ENCODE peak calls at places on chromosome 9, in eight cellular contexts. J is PC-3; A is iris pigment epithelial cell; O is GF-D8; S is GM04504; V is stimulated activated CD8-positive, alpha-beta memory T cell treated with anti-CD3 and anti-CD28 coated beads, Interleukin-15, amount 100 ng/mL, for 24 hours; L is Daoy; P is ureter. D is an unnamed sample.

GRCh38 chr9:136618578-136619547 is 43.9 kb upstream of the EGFL7 start:
- DNase-seq in A (no peak), O (peak; percentile 57), V (no peak), S (no peak), J (no peak), P (peak; percentile 65), L (no peak), D (no peak)

GRCh38 chr9:107481035-107481434 is 8.5 kb downstream of the KLF4 start:
- DNase-seq in J (peak; percentile 38), V (no peak), L (no peak), O (peak; percentile 8), A (peak; percentile 17), S (no peak), P (no peak), D (no peak)

GRCh38 chr9:17627641-17628040 is 48.8 kb downstream of the SH3GL2 start:
- DNase-seq in L (peak; percentile 39), P (no peak), O (no peak), J (peak; percentile 37), V (no peak), A (peak; percentile 11), S (no peak), D (peak; percentile 18)

GRCh38 chr9:111525056-111525977 is at the start of gene ZNF483:
- DNase-seq in V (peak; percentile 43), P (peak; percentile 67), L (peak; percentile 94), A (peak; percentile 76), J (peak; percentile 83), S (peak; percentile 41), O (no peak), D (peak; percentile 90)

GRCh38 chr9:100445161-100445902 is 18.4 kb downstream of the MSANTD3 start:
- DNase-seq in P (no peak), V (no peak), L (no peak), O (no peak), S (no peak), J (no peak), A (no peak), D (no peak)

GRCh38 chr9:124180557-124180956 is 77.2 kb upstream of the NEK6 start:
- DNase-seq in O (no peak), J (no peak), P (no peak), S (peak; percentile 5), V (no peak), L (peak; percentile 60), A (peak; percentile 83), D (no peak)

GRCh38 chr9:107635137-107635802 is 145.7 kb upstream of the KLF4 start:
- DNase-seq in S (no peak), J (no peak), A (no peak), P (no peak), O (peak; percentile 63), L (peak; percentile 42), V (no peak), D (no peak)

GRCh38 chr9:114072181-114073140 is 5.6 kb downstream of the AMBP start:
- DNase-seq in O (no peak), P (peak; percentile 65), L (no peak), A (no peak), V (no peak), S (peak; percentile 21), J (no peak), D (no peak)

GRCh38 chr9:27423919-27424710 is 100.0 kb upstream of the IFNK start:
- DNase-seq in A (no peak), S (no peak), V (no peak), O (no peak), P (no peak), J (no peak), L (no peak), D (no peak)